ENCODE peak calls at places on chromosomes 13 and 19, in eight cellular contexts. One of them, this sample, is unnamed.

GRCh38 chr13:46295531-46296464 is 84.1 kb downstream of the LRRC63 start:
- DNase-seq in stimulated activated CD8-positive, alpha-beta memory T cell treated with anti-CD3 and anti-CD28 coated beads, Interleukin-4, amount 100 ng/mL, for 1 hour: peak
- DNase-seq in HT1080: peak
- DNase-seq in natural killer cell treated with Interleukin-12 subunit alpha and Interleukin-12 subunit beta and Interleukin-15 and Interleukin-18, amount 100 ng/mL, for 72 hours: peak
- DNase-seq in GM04504: peak
- DNase-seq in neural crest cell: no peak
- DNase-seq in dorsolateral prefrontal cortex: no peak
- DNase-seq in KG1: peak
- DNase-seq in this sample: peak

GRCh38 chr13:48908381-48909087 is 67.2 kb upstream of the FNDC3A start:
- DNase-seq in stimulated activated CD8-positive, alpha-beta memory T cell treated with anti-CD3 and anti-CD28 coated beads, Interleukin-4, amount 100 ng/mL, for 1 hour: no peak
- DNase-seq in HT1080: peak
- DNase-seq in natural killer cell treated with Interleukin-12 subunit alpha and Interleukin-12 subunit beta and Interleukin-15 and Interleukin-18, amount 100 ng/mL, for 72 hours: no peak
- DNase-seq in GM04504: no peak
- DNase-seq in neural crest cell: no peak
- DNase-seq in dorsolateral prefrontal cortex: no peak
- DNase-seq in KG1: no peak
- DNase-seq in this sample: no peak

GRCh38 chr13:112705286-112705685 is 15.4 kb downstream of the ATP11A start:
- DNase-seq in stimulated activated CD8-positive, alpha-beta memory T cell treated with anti-CD3 and anti-CD28 coated beads, Interleukin-4, amount 100 ng/mL, for 1 hour: no peak
- DNase-seq in HT1080: no peak
- DNase-seq in natural killer cell treated with Interleukin-12 subunit alpha and Interleukin-12 subunit beta and Interleukin-15 and Interleukin-18, amount 100 ng/mL, for 72 hours: peak
- DNase-seq in GM04504: no peak
- DNase-seq in neural crest cell: no peak
- DNase-seq in dorsolateral prefrontal cortex: no peak
- DNase-seq in KG1: no peak
- DNase-seq in this sample: no peak

GRCh38 chr19:51323481-51323891 is 12.0 kb downstream of the IGLON5 start:
- DNase-seq in stimulated activated CD8-positive, alpha-beta memory T cell treated with anti-CD3 and anti-CD28 coated beads, Interleukin-4, amount 100 ng/mL, for 1 hour: no peak
- DNase-seq in HT1080: no peak
- DNase-seq in natural killer cell treated with Interleukin-12 subunit alpha and Interleukin-12 subunit beta and Interleukin-15 and Interleukin-18, amount 100 ng/mL, for 72 hours: no peak
- DNase-seq in GM04504: no peak
- DNase-seq in neural crest cell: no peak
- DNase-seq in dorsolateral prefrontal cortex: no peak
- DNase-seq in KG1: no peak
- DNase-seq in this sample: no peak

GRCh38 chr13:41931337-41931736 is 29.6 kb downstream of the VWA8 start:
- DNase-seq in stimulated activated CD8-positive, alpha-beta memory T cell treated with anti-CD3 and anti-CD28 coated beads, Interleukin-4, amount 100 ng/mL, for 1 hour: no peak
- DNase-seq in HT1080: no peak
- DNase-seq in natural killer cell treated with Interleukin-12 subunit alpha and Interleukin-12 subunit beta and Interleukin-15 and Interleukin-18, amount 100 ng/mL, for 72 hours: no peak
- DNase-seq in GM04504: no peak
- DNase-seq in neural crest cell: no peak
- DNase-seq in dorsolateral prefrontal cortex: no peak
- DNase-seq in KG1: no peak
- DNase-seq in this sample: no peak

GRCh38 chr19:11130824-11131455 is 24.6 kb downstream of the SPC24 start:
- DNase-seq in stimulated activated CD8-positive, alpha-beta memory T cell treated with anti-CD3 and anti-CD28 coated beads, Interleukin-4, amount 100 ng/mL, for 1 hour: peak
- DNase-seq in HT1080: peak
- DNase-seq in natural killer cell treated with Interleukin-12 subunit alpha and Interleukin-12 subunit beta and Interleukin-15 and Interleukin-18, amount 100 ng/mL, for 72 hours: peak
- DNase-seq in GM04504: peak
- DNase-seq in neural crest cell: peak
- DNase-seq in dorsolateral prefrontal cortex: peak
- DNase-seq in KG1: peak
- DNase-seq in this sample: peak

GRCh38 chr13:90455861-90456260 is 891.6 kb upstream of the MIR17HG start:
- DNase-seq in stimulated activated CD8-positive, alpha-beta memory T cell treated with anti-CD3 and anti-CD28 coated beads, Interleukin-4, amount 100 ng/mL, for 1 hour: no peak
- DNase-seq in HT1080: no peak
- DNase-seq in natural killer cell treated with Interleukin-12 subunit alpha and Interleukin-12 subunit beta and Interleukin-15 and Interleukin-18, amount 100 ng/mL, for 72 hours: no peak
- DNase-seq in GM04504: no peak
- DNase-seq in neural crest cell: no peak
- DNase-seq in dorsolateral prefrontal cortex: no peak
- DNase-seq in KG1: no peak
- DNase-seq in this sample: no peak

GRCh38 chr13:50672025-50672424 is 171.5 kb downstream of the DLEU7 start:
- DNase-seq in stimulated activated CD8-positive, alpha-beta memory T cell treated with anti-CD3 and anti-CD28 coated beads, Interleukin-4, amount 100 ng/mL, for 1 hour: no peak
- DNase-seq in HT1080: no peak
- DNase-seq in natural killer cell treated with Interleukin-12 subunit alpha and Interleukin-12 subunit beta and Interleukin-15 and Interleukin-18, amount 100 ng/mL, for 72 hours: no peak
- DNase-seq in GM04504: no peak
- DNase-seq in neural crest cell: no peak
- DNase-seq in dorsolateral prefrontal cortex: no peak
- DNase-seq in KG1: no peak
- DNase-seq in this sample: no peak

GRCh38 chr19:49923055-49924003 is 5.7 kb upstream of the ATF5 start:
- DNase-seq in stimulated activated CD8-positive, alpha-beta memory T cell treated with anti-CD3 and anti-CD28 coated beads, Interleukin-4, amount 100 ng/mL, for 1 hour: no peak
- DNase-seq in HT1080: no peak
- DNase-seq in natural killer cell treated with Interleukin-12 subunit alpha and Interleukin-12 subunit beta and Interleukin-15 and Interleukin-18, amount 100 ng/mL, for 72 hours: peak
- DNase-seq in GM04504: no peak
- DNase-seq in neural crest cell: no peak
- DNase-seq in dorsolateral prefrontal cortex: no peak
- DNase-seq in KG1: no peak
- DNase-seq in this sample: no peak

GRCh38 chr13:54758795-54759194 is 1730.2 kb downstream of the OLFM4 start:
- DNase-seq in stimulated activated CD8-positive, alpha-beta memory T cell treated with anti-CD3 and anti-CD28 coated beads, Interleukin-4, amount 100 ng/mL, for 1 hour: no peak
- DNase-seq in HT1080: peak
- DNase-seq in natural killer cell treated with Interleukin-12 subunit alpha and Interleukin-12 subunit beta and Interleukin-15 and Interleukin-18, amount 100 ng/mL, for 72 hours: no peak
- DNase-seq in GM04504: no peak
- DNase-seq in neural crest cell: no peak
- DNase-seq in dorsolateral prefrontal cortex: no peak
- DNase-seq in KG1: no peak
- DNase-seq in this sample: no peak

GRCh38 chr19:48726573-48726972 is 7.0 kb upstream of the MAMSTR start:
- DNase-seq in stimulated activated CD8-positive, alpha-beta memory T cell treated with anti-CD3 and anti-CD28 coated beads, Interleukin-4, amount 100 ng/mL, for 1 hour: no peak
- DNase-seq in HT1080: no peak
- DNase-seq in natural killer cell treated with Interleukin-12 subunit alpha and Interleukin-12 subunit beta and Interleukin-15 and Interleukin-18, amount 100 ng/mL, for 72 hours: no peak
- DNase-seq in GM04504: no peak
- DNase-seq in neural crest cell: no peak
- DNase-seq in dorsolateral prefrontal cortex: no peak
- DNase-seq in KG1: no peak
- DNase-seq in this sample: no peak

GRCh38 chr13:80430561-80430960 is 89.6 kb upstream of the SPRY2 start:
- DNase-seq in stimulated activated CD8-positive, alpha-beta memory T cell treated with anti-CD3 and anti-CD28 coated beads, Interleukin-4, amount 100 ng/mL, for 1 hour: no peak
- DNase-seq in HT1080: no peak
- DNase-seq in natural killer cell treated with Interleukin-12 subunit alpha and Interleukin-12 subunit beta and Interleukin-15 and Interleukin-18, amount 100 ng/mL, for 72 hours: no peak
- DNase-seq in GM04504: no peak
- DNase-seq in neural crest cell: no peak
- DNase-seq in dorsolateral prefrontal cortex: no peak
- DNase-seq in KG1: no peak
- DNase-seq in this sample: no peak

GRCh38 chr13:73924607-73925006 is 209.6 kb downstream of the KLF12 start:
- DNase-seq in stimulated activated CD8-positive, alpha-beta memory T cell treated with anti-CD3 and anti-CD28 coated beads, Interleukin-4, amount 100 ng/mL, for 1 hour: no peak
- DNase-seq in HT1080: no peak
- DNase-seq in natural killer cell treated with Interleukin-12 subunit alpha and Interleukin-12 subunit beta and Interleukin-15 and Interleukin-18, amount 100 ng/mL, for 72 hours: no peak
- DNase-seq in GM04504: no peak
- DNase-seq in neural crest cell: no peak
- DNase-seq in dorsolateral prefrontal cortex: no peak
- DNase-seq in KG1: no peak
- DNase-seq in this sample: no peak

GRCh38 chr19:14375055-14375581 is 6.1 kb upstream of the ADGRE5 start:
- DNase-seq in stimulated activated CD8-positive, alpha-beta memory T cell treated with anti-CD3 and anti-CD28 coated beads, Interleukin-4, amount 100 ng/mL, for 1 hour: no peak
- DNase-seq in HT1080: no peak
- DNase-seq in natural killer cell treated with Interleukin-12 subunit alpha and Interleukin-12 subunit beta and Interleukin-15 and Interleukin-18, amount 100 ng/mL, for 72 hours: peak
- DNase-seq in GM04504: no peak
- DNase-seq in neural crest cell: no peak
- DNase-seq in dorsolateral prefrontal cortex: no peak
- DNase-seq in KG1: peak
- DNase-seq in this sample: no peak

GRCh38 chr13:111548805-111549204 is 228.4 kb downstream of the TEX29 start:
- DNase-seq in stimulated activated CD8-positive, alpha-beta memory T cell treated with anti-CD3 and anti-CD28 coated beads, Interleukin-4, amount 100 ng/mL, for 1 hour: no peak
- DNase-seq in HT1080: no peak
- DNase-seq in natural killer cell treated with Interleukin-12 subunit alpha and Interleukin-12 subunit beta and Interleukin-15 and Interleukin-18, amount 100 ng/mL, for 72 hours: no peak
- DNase-seq in GM04504: no peak
- DNase-seq in neural crest cell: no peak
- DNase-seq in dorsolateral prefrontal cortex: no peak
- DNase-seq in KG1: no peak
- DNase-seq in this sample: no peak

GRCh38 chr19:7680606-7681335 is at the start of gene TRAPPC5:
- DNase-seq in stimulated activated CD8-positive, alpha-beta memory T cell treated with anti-CD3 and anti-CD28 coated beads, Interleukin-4, amount 100 ng/mL, for 1 hour: peak
- DNase-seq in HT1080: peak
- DNase-seq in natural killer cell treated with Interleukin-12 subunit alpha and Interleukin-12 subunit beta and Interleukin-15 and Interleukin-18, amount 100 ng/mL, for 72 hours: peak
- DNase-seq in GM04504: peak
- DNase-seq in neural crest cell: peak
- DNase-seq in dorsolateral prefrontal cortex: peak
- DNase-seq in KG1: peak
- DNase-seq in this sample: peak

GRCh38 chr19:30449191-30449590 is 77.0 kb downstream of the ZNF536 start:
- DNase-seq in stimulated activated CD8-positive, alpha-beta memory T cell treated with anti-CD3 and anti-CD28 coated beads, Interleukin-4, amount 100 ng/mL, for 1 hour: no peak
- DNase-seq in HT1080: no peak
- DNase-seq in natural killer cell treated with Interleukin-12 subunit alpha and Interleukin-12 subunit beta and Interleukin-15 and Interleukin-18, amount 100 ng/mL, for 72 hours: no peak
- DNase-seq in GM04504: no peak
- DNase-seq in neural crest cell: no peak
- DNase-seq in dorsolateral prefrontal cortex: no peak
- DNase-seq in KG1: no peak
- DNase-seq in this sample: no peak

GRCh38 chr19:35006342-35006998 is 6.3 kb downstream of the GRAMD1A start:
- DNase-seq in stimulated activated CD8-positive, alpha-beta memory T cell treated with anti-CD3 and anti-CD28 coated beads, Interleukin-4, amount 100 ng/mL, for 1 hour: no peak
- DNase-seq in HT1080: peak
- DNase-seq in natural killer cell treated with Interleukin-12 subunit alpha and Interleukin-12 subunit beta and Interleukin-15 and Interleukin-18, amount 100 ng/mL, for 72 hours: no peak
- DNase-seq in GM04504: no peak
- DNase-seq in neural crest cell: no peak
- DNase-seq in dorsolateral prefrontal cortex: no peak
- DNase-seq in KG1: no peak
- DNase-seq in this sample: no peak

GRCh38 chr13:75771818-75772217 is 135.7 kb downstream of the LMO7 start:
- DNase-seq in stimulated activated CD8-positive, alpha-beta memory T cell treated with anti-CD3 and anti-CD28 coated beads, Interleukin-4, amount 100 ng/mL, for 1 hour: no peak
- DNase-seq in HT1080: peak
- DNase-seq in natural killer cell treated with Interleukin-12 subunit alpha and Interleukin-12 subunit beta and Interleukin-15 and Interleukin-18, amount 100 ng/mL, for 72 hours: no peak
- DNase-seq in GM04504: peak
- DNase-seq in neural crest cell: no peak
- DNase-seq in dorsolateral prefrontal cortex: no peak
- DNase-seq in KG1: no peak
- DNase-seq in this sample: peak

GRCh38 chr19:17394891-17395415 is 957 bp upstream of the CCDC194 start:
- DNase-seq in stimulated activated CD8-positive, alpha-beta memory T cell treated with anti-CD3 and anti-CD28 coated beads, Interleukin-4, amount 100 ng/mL, for 1 hour: no peak
- DNase-seq in HT1080: peak
- DNase-seq in natural killer cell treated with Interleukin-12 subunit alpha and Interleukin-12 subunit beta and Interleukin-15 and Interleukin-18, amount 100 ng/mL, for 72 hours: peak
- DNase-seq in GM04504: no peak
- DNase-seq in neural crest cell: peak
- DNase-seq in dorsolateral prefrontal cortex: no peak
- DNase-seq in KG1: no peak
- DNase-seq in this sample: no peak

GRCh38 chr19:2077833-2078619 is 18.1 kb downstream of the MOB3A start:
- DNase-seq in stimulated activated CD8-positive, alpha-beta memory T cell treated with anti-CD3 and anti-CD28 coated beads, Interleukin-4, amount 100 ng/mL, for 1 hour: no peak
- DNase-seq in HT1080: no peak
- DNase-seq in natural killer cell treated with Interleukin-12 subunit alpha and Interleukin-12 subunit beta and Interleukin-15 and Interleukin-18, amount 100 ng/mL, for 72 hours: no peak
- DNase-seq in GM04504: no peak
- DNase-seq in neural crest cell: no peak
- DNase-seq in dorsolateral prefrontal cortex: no peak
- DNase-seq in KG1: no peak
- DNase-seq in this sample: no peak

GRCh38 chr13:76723551-76724232 is 162.5 kb downstream of the KCTD12 start:
- DNase-seq in stimulated activated CD8-positive, alpha-beta memory T cell treated with anti-CD3 and anti-CD28 coated beads, Interleukin-4, amount 100 ng/mL, for 1 hour: no peak
- DNase-seq in HT1080: peak
- DNase-seq in natural killer cell treated with Interleukin-12 subunit alpha and Interleukin-12 subunit beta and Interleukin-15 and Interleukin-18, amount 100 ng/mL, for 72 hours: no peak
- DNase-seq in GM04504: peak
- DNase-seq in neural crest cell: no peak
- DNase-seq in dorsolateral prefrontal cortex: peak
- DNase-seq in KG1: peak
- DNase-seq in this sample: peak

GRCh38 chr13:98797456-98797855 is 45.0 kb upstream of the SLC15A1 start:
- DNase-seq in stimulated activated CD8-positive, alpha-beta memory T cell treated with anti-CD3 and anti-CD28 coated beads, Interleukin-4, amount 100 ng/mL, for 1 hour: no peak
- DNase-seq in HT1080: no peak
- DNase-seq in natural killer cell treated with Interleukin-12 subunit alpha and Interleukin-12 subunit beta and Interleukin-15 and Interleukin-18, amount 100 ng/mL, for 72 hours: no peak
- DNase-seq in GM04504: no peak
- DNase-seq in neural crest cell: no peak
- DNase-seq in dorsolateral prefrontal cortex: no peak
- DNase-seq in KG1: no peak
- DNase-seq in this sample: no peak

GRCh38 chr13:95926231-95926630 is 127.0 kb downstream of the UGGT2 start:
- DNase-seq in stimulated activated CD8-positive, alpha-beta memory T cell treated with anti-CD3 and anti-CD28 coated beads, Interleukin-4, amount 100 ng/mL, for 1 hour: no peak
- DNase-seq in HT1080: no peak
- DNase-seq in natural killer cell treated with Interleukin-12 subunit alpha and Interleukin-12 subunit beta and Interleukin-15 and Interleukin-18, amount 100 ng/mL, for 72 hours: no peak
- DNase-seq in GM04504: no peak
- DNase-seq in neural crest cell: no peak
- DNase-seq in dorsolateral prefrontal cortex: no peak
- DNase-seq in KG1: no peak
- DNase-seq in this sample: no peak

GRCh38 chr13:92804926-92805325 is 421.7 kb upstream of the GPC6 start:
- DNase-seq in stimulated activated CD8-positive, alpha-beta memory T cell treated with anti-CD3 and anti-CD28 coated beads, Interleukin-4, amount 100 ng/mL, for 1 hour: no peak
- DNase-seq in HT1080: no peak
- DNase-seq in natural killer cell treated with Interleukin-12 subunit alpha and Interleukin-12 subunit beta and Interleukin-15 and Interleukin-18, amount 100 ng/mL, for 72 hours: no peak
- DNase-seq in GM04504: no peak
- DNase-seq in neural crest cell: no peak
- DNase-seq in dorsolateral prefrontal cortex: no peak
- DNase-seq in KG1: no peak
- DNase-seq in this sample: no peak

GRCh38 chr19:55372316-55373081 is 2.2 kb upstream of the IL11 start:
- DNase-seq in stimulated activated CD8-positive, alpha-beta memory T cell treated with anti-CD3 and anti-CD28 coated beads, Interleukin-4, amount 100 ng/mL, for 1 hour: no peak
- DNase-seq in HT1080: peak
- DNase-seq in natural killer cell treated with Interleukin-12 subunit alpha and Interleukin-12 subunit beta and Interleukin-15 and Interleukin-18, amount 100 ng/mL, for 72 hours: no peak
- DNase-seq in GM04504: no peak
- DNase-seq in neural crest cell: no peak
- DNase-seq in dorsolateral prefrontal cortex: no peak
- DNase-seq in KG1: no peak
- DNase-seq in this sample: no peak

GRCh38 chr13:76638882-76639281 is 247.3 kb downstream of the KCTD12 start:
- DNase-seq in stimulated activated CD8-positive, alpha-beta memory T cell treated with anti-CD3 and anti-CD28 coated beads, Interleukin-4, amount 100 ng/mL, for 1 hour: no peak
- DNase-seq in HT1080: peak
- DNase-seq in natural killer cell treated with Interleukin-12 subunit alpha and Interleukin-12 subunit beta and Interleukin-15 and Interleukin-18, amount 100 ng/mL, for 72 hours: no peak
- DNase-seq in GM04504: no peak
- DNase-seq in neural crest cell: no peak
- DNase-seq in dorsolateral prefrontal cortex: no peak
- DNase-seq in KG1: no peak
- DNase-seq in this sample: no peak

GRCh38 chr19:45591004-45591637 is 6.5 kb upstream of the OPA3 start:
- DNase-seq in stimulated activated CD8-positive, alpha-beta memory T cell treated with anti-CD3 and anti-CD28 coated beads, Interleukin-4, amount 100 ng/mL, for 1 hour: no peak
- DNase-seq in HT1080: no peak
- DNase-seq in natural killer cell treated with Interleukin-12 subunit alpha and Interleukin-12 subunit beta and Interleukin-15 and Interleukin-18, amount 100 ng/mL, for 72 hours: peak
- DNase-seq in GM04504: no peak
- DNase-seq in neural crest cell: peak
- DNase-seq in dorsolateral prefrontal cortex: no peak
- DNase-seq in KG1: no peak
- DNase-seq in this sample: no peak

GRCh38 chr19:55251296-55252081 is 7.3 kb downstream of the PPP6R1 start:
- DNase-seq in stimulated activated CD8-positive, alpha-beta memory T cell treated with anti-CD3 and anti-CD28 coated beads, Interleukin-4, amount 100 ng/mL, for 1 hour: no peak
- DNase-seq in HT1080: peak
- DNase-seq in natural killer cell treated with Interleukin-12 subunit alpha and Interleukin-12 subunit beta and Interleukin-15 and Interleukin-18, amount 100 ng/mL, for 72 hours: no peak
- DNase-seq in GM04504: no peak
- DNase-seq in neural crest cell: no peak
- DNase-seq in dorsolateral prefrontal cortex: no peak
- DNase-seq in KG1: peak
- DNase-seq in this sample: no peak

GRCh38 chr19:45973564-45974338 is at the start of gene NOVA2:
- DNase-seq in stimulated activated CD8-positive, alpha-beta memory T cell treated with anti-CD3 and anti-CD28 coated beads, Interleukin-4, amount 100 ng/mL, for 1 hour: no peak
- DNase-seq in HT1080: peak
- DNase-seq in natural killer cell treated with Interleukin-12 subunit alpha and Interleukin-12 subunit beta and Interleukin-15 and Interleukin-18, amount 100 ng/mL, for 72 hours: peak
- DNase-seq in GM04504: no peak
- DNase-seq in neural crest cell: peak
- DNase-seq in dorsolateral prefrontal cortex: peak
- DNase-seq in KG1: no peak
- DNase-seq in this sample: peak

GRCh38 chr19:39297931-39298634 is 1.9 kb downstream of the IFNL1 start:
- DNase-seq in stimulated activated CD8-positive, alpha-beta memory T cell treated with anti-CD3 and anti-CD28 coated beads, Interleukin-4, amount 100 ng/mL, for 1 hour: peak
- DNase-seq in HT1080: no peak
- DNase-seq in natural killer cell treated with Interleukin-12 subunit alpha and Interleukin-12 subunit beta and Interleukin-15 and Interleukin-18, amount 100 ng/mL, for 72 hours: peak
- DNase-seq in GM04504: no peak
- DNase-seq in neural crest cell: no peak
- DNase-seq in dorsolateral prefrontal cortex: no peak
- DNase-seq in KG1: no peak
- DNase-seq in this sample: no peak

GRCh38 chr19:610801-611505 is 21.3 kb downstream of the HCN2 start:
- DNase-seq in stimulated activated CD8-positive, alpha-beta memory T cell treated with anti-CD3 and anti-CD28 coated beads, Interleukin-4, amount 100 ng/mL, for 1 hour: no peak
- DNase-seq in HT1080: no peak
- DNase-seq in natural killer cell treated with Interleukin-12 subunit alpha and Interleukin-12 subunit beta and Interleukin-15 and Interleukin-18, amount 100 ng/mL, for 72 hours: no peak
- DNase-seq in GM04504: no peak
- DNase-seq in neural crest cell: no peak
- DNase-seq in dorsolateral prefrontal cortex: no peak
- DNase-seq in KG1: peak
- DNase-seq in this sample: peak

GRCh38 chr19:2475018-2475701 is 767 bp upstream of the GADD45B start:
- DNase-seq in stimulated activated CD8-positive, alpha-beta memory T cell treated with anti-CD3 and anti-CD28 coated beads, Interleukin-4, amount 100 ng/mL, for 1 hour: no peak
- DNase-seq in HT1080: peak
- DNase-seq in natural killer cell treated with Interleukin-12 subunit alpha and Interleukin-12 subunit beta and Interleukin-15 and Interleukin-18, amount 100 ng/mL, for 72 hours: peak
- DNase-seq in GM04504: no peak
- DNase-seq in neural crest cell: peak
- DNase-seq in dorsolateral prefrontal cortex: peak
- DNase-seq in KG1: peak
- DNase-seq in this sample: no peak

GRCh38 chr19:27884376-27884775 is 1328.6 kb downstream of the UQCRFS1 start:
- DNase-seq in stimulated activated CD8-positive, alpha-beta memory T cell treated with anti-CD3 and anti-CD28 coated beads, Interleukin-4, amount 100 ng/mL, for 1 hour: no peak
- DNase-seq in HT1080: no peak
- DNase-seq in natural killer cell treated with Interleukin-12 subunit alpha and Interleukin-12 subunit beta and Interleukin-15 and Interleukin-18, amount 100 ng/mL, for 72 hours: no peak
- DNase-seq in GM04504: no peak
- DNase-seq in neural crest cell: no peak
- DNase-seq in dorsolateral prefrontal cortex: no peak
- DNase-seq in KG1: no peak
- DNase-seq in this sample: no peak